ENCODE peak calls at places on chromosomes 12 and 14, in six cellular contexts. Z, Q, T, U, V and R are unnamed samples.

GRCh38 chr14:36647827-36648753 is 13.6 kb upstream of the PAX9 start:
- DNase-seq in Z (peak; percentile 45), Q (no peak), T (peak; percentile 8), U (peak; percentile 61), V (no peak), R (peak; percentile 48)

GRCh38 chr12:12379831-12380730 is 23.2 kb downstream of the BORCS5 start:
- DNase-seq in Z (peak; percentile 32), Q (no peak), T (no peak), U (no peak), V (no peak), R (peak; percentile 36)

GRCh38 chr14:96409701-96410100 is 17.8 kb downstream of the AK7 start:
- DNase-seq in Z (peak; percentile 53), Q (no peak), T (no peak), U (no peak), V (no peak), R (no peak)

GRCh38 chr12:68521321-68521839 is 89.3 kb upstream of the RAP1B start:
- DNase-seq in Z (no peak), Q (no peak), T (no peak), U (no peak), V (no peak), R (peak; percentile 82)

GRCh38 chr14:90274808-90275454 is 18.6 kb downstream of the PSMC1 start:
- DNase-seq in Z (no peak), Q (no peak), T (peak; percentile 58), U (no peak), V (no peak), R (peak; percentile 54)

GRCh38 chr12:69834566-69834965 is 9.5 kb downstream of the MYRFL start:
- DNase-seq in Z (no peak), Q (no peak), T (no peak), U (no peak), V (no peak), R (no peak)

GRCh38 chr12:121391619-121392324 is 8.1 kb upstream of the RNF34 start:
- DNase-seq in Z (no peak), Q (no peak), T (peak; percentile 64), U (no peak), V (no peak), R (peak; percentile 89)

GRCh38 chr12:92414383-92415065 is 268.9 kb upstream of the BTG1 start:
- DNase-seq in Z (no peak), Q (no peak), T (no peak), U (no peak), V (no peak), R (no peak)

GRCh38 chr14:69432364-69432763 is 33.9 kb downstream of the SLC39A9 start:
- DNase-seq in Z (no peak), Q (no peak), T (no peak), U (no peak), V (no peak), R (no peak)